ENCODE peak calls at places on chromosome X, in six cellular contexts. One of them, this sample, is unnamed.

GRCh38 chrX:107579956-107580355 is 48.4 kb upstream of the PRPS1 start:
- DNase-seq in heart left ventricle: no peak
- DNase-seq in endothelial cell of umbilical vein: no peak
- DNase-seq in thyroid gland: no peak
- DNase-seq in transverse colon: no peak
- DNase-seq in tibial nerve: no peak
- DNase-seq in this sample: no peak

GRCh38 chrX:39813631-39814246 is 284.0 kb downstream of the BCOR start:
- DNase-seq in heart left ventricle: peak; percentile 87
- DNase-seq in endothelial cell of umbilical vein: peak; percentile 36
- DNase-seq in thyroid gland: peak; percentile 84
- DNase-seq in transverse colon: peak; percentile 40
- DNase-seq in tibial nerve: peak; percentile 44
- DNase-seq in this sample: peak; percentile 71

GRCh38 chrX:2756534-2756933 is 4.7 kb downstream of the XG start:
- DNase-seq in heart left ventricle: no peak
- DNase-seq in endothelial cell of umbilical vein: no peak
- DNase-seq in thyroid gland: no peak
- DNase-seq in transverse colon: no peak
- DNase-seq in tibial nerve: no peak
- DNase-seq in this sample: no peak

GRCh38 chrX:151789179-151789800 is 54.7 kb downstream of the CNGA2 start:
- DNase-seq in heart left ventricle: peak; percentile 53
- DNase-seq in endothelial cell of umbilical vein: peak; percentile 39
- DNase-seq in thyroid gland: no peak
- DNase-seq in transverse colon: peak; percentile 18
- DNase-seq in tibial nerve: peak; percentile 45
- DNase-seq in this sample: peak; percentile 64

GRCh38 chrX:126170715-126171114 is 4.6 kb upstream of the DCAF12L2 start:
- DNase-seq in heart left ventricle: no peak
- DNase-seq in endothelial cell of umbilical vein: no peak
- DNase-seq in thyroid gland: no peak
- DNase-seq in transverse colon: no peak
- DNase-seq in tibial nerve: no peak
- DNase-seq in this sample: no peak

GRCh38 chrX:20433376-20433775 is 166.7 kb upstream of the RPS6KA3 start:
- DNase-seq in heart left ventricle: no peak
- DNase-seq in endothelial cell of umbilical vein: no peak
- DNase-seq in thyroid gland: no peak
- DNase-seq in transverse colon: no peak
- DNase-seq in tibial nerve: no peak
- DNase-seq in this sample: no peak

GRCh38 chrX:141632124-141632523 is 42.6 kb downstream of the SPANXA2 start:
- DNase-seq in heart left ventricle: no peak
- DNase-seq in endothelial cell of umbilical vein: no peak
- DNase-seq in thyroid gland: no peak
- DNase-seq in transverse colon: no peak
- DNase-seq in tibial nerve: no peak
- DNase-seq in this sample: no peak

GRCh38 chrX:77899081-77899828 is at the start of gene COX7B:
- DNase-seq in heart left ventricle: peak; percentile 53
- DNase-seq in endothelial cell of umbilical vein: peak; percentile 94
- DNase-seq in thyroid gland: peak; percentile 61
- DNase-seq in transverse colon: peak; percentile 75
- DNase-seq in tibial nerve: peak; percentile 77
- DNase-seq in this sample: peak; percentile 83

GRCh38 chrX:28349888-28350287 is 237.4 kb upstream of the IL1RAPL1 start:
- DNase-seq in heart left ventricle: no peak
- DNase-seq in endothelial cell of umbilical vein: no peak
- DNase-seq in thyroid gland: no peak
- DNase-seq in transverse colon: no peak
- DNase-seq in tibial nerve: no peak
- DNase-seq in this sample: no peak

GRCh38 chrX:69280956-69281355 is 115.7 kb upstream of the PJA1 start:
- DNase-seq in heart left ventricle: no peak
- DNase-seq in endothelial cell of umbilical vein: no peak
- DNase-seq in thyroid gland: peak; percentile 22
- DNase-seq in transverse colon: no peak
- DNase-seq in tibial nerve: no peak
- DNase-seq in this sample: no peak

GRCh38 chrX:46737462-46737861 is 21.5 kb downstream of the SLC9A7 start:
- DNase-seq in heart left ventricle: no peak
- DNase-seq in endothelial cell of umbilical vein: no peak
- DNase-seq in thyroid gland: no peak
- DNase-seq in transverse colon: no peak
- DNase-seq in tibial nerve: no peak
- DNase-seq in this sample: no peak

GRCh38 chrX:132967049-132967448 is 8.6 kb upstream of the HS6ST2 start:
- DNase-seq in heart left ventricle: no peak
- DNase-seq in endothelial cell of umbilical vein: no peak
- DNase-seq in thyroid gland: no peak
- DNase-seq in transverse colon: no peak
- DNase-seq in tibial nerve: no peak
- DNase-seq in this sample: no peak

GRCh38 chrX:28876901-28877300 is 289.7 kb downstream of the IL1RAPL1 start:
- DNase-seq in heart left ventricle: no peak
- DNase-seq in endothelial cell of umbilical vein: no peak
- DNase-seq in thyroid gland: no peak
- DNase-seq in transverse colon: no peak
- DNase-seq in tibial nerve: no peak
- DNase-seq in this sample: no peak

GRCh38 chrX:38205037-38205436 is 15.6 kb downstream of the SRPX start:
- DNase-seq in heart left ventricle: no peak
- DNase-seq in endothelial cell of umbilical vein: no peak
- DNase-seq in thyroid gland: no peak
- DNase-seq in transverse colon: no peak
- DNase-seq in tibial nerve: no peak
- DNase-seq in this sample: no peak

GRCh38 chrX:54248309-54248708 is 65.3 kb upstream of the FAM120C start:
- DNase-seq in heart left ventricle: no peak
- DNase-seq in endothelial cell of umbilical vein: peak; percentile 18
- DNase-seq in thyroid gland: no peak
- DNase-seq in transverse colon: no peak
- DNase-seq in tibial nerve: no peak
- DNase-seq in this sample: no peak

GRCh38 chrX:536616-537015 is 94.0 kb upstream of the SHOX start:
- DNase-seq in heart left ventricle: no peak
- DNase-seq in endothelial cell of umbilical vein: no peak
- DNase-seq in thyroid gland: no peak
- DNase-seq in transverse colon: no peak
- DNase-seq in tibial nerve: no peak
- DNase-seq in this sample: no peak
- H3K4me3 ChIP-seq in heart left ventricle: no peak overlapping the region
- H3K4me3 ChIP-seq in endothelial cell of umbilical vein: no peak overlapping the region
- H3K4me3 ChIP-seq in thyroid gland: no peak overlapping the region
- H3K4me3 ChIP-seq in transverse colon: no peak overlapping the region
- H3K4me3 ChIP-seq in tibial nerve: no peak overlapping the region
- H3K4me3 ChIP-seq in this sample: no peak overlapping the region

DNA sequence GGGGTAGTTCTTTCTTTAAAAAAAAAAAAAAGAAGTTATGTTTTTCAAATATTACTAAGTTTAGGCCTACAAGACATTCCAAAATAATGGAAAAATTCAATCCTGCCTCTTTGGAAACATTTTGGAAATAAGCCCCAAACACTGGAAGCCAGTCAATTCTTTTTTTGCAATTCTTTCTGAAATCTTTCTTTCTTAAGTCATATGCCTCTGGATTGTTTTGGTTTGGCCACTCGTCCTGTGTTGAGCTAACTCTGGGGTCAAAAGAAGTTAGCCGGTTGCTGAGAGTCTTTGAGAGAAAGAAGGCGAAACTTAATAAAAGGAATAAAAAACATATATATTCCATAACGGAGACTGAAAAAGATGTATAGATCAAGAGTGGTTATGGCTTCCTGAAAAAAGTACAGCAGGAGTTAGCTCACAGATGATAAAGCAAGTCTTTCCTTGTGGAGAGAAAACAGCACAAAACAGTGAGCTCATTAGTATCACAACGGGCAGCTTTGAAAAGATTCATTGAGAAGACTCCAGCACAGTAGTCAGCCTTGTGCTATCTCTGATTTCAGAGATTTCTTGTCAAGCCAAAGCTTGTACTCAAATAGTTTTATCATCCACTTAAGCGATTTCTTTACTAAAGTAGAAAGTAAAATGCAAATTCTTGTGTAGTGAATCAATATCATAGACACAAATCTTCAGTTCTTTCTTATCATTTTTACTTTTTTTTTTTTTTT is 64.8 kb downstream of the PLS3 start:
- DNase-seq in heart left ventricle: no peak
- DNase-seq in endothelial cell of umbilical vein: peak; percentile 28
- DNase-seq in thyroid gland: no peak
- DNase-seq in transverse colon: no peak
- DNase-seq in tibial nerve: peak; percentile 22
- DNase-seq in this sample: no peak
- H3K27ac ChIP-seq in heart left ventricle: peak overlapping the region; percentile 70
- H3K27ac ChIP-seq in endothelial cell of umbilical vein: no peak overlapping the region
- H3K27ac ChIP-seq in thyroid gland: peak overlapping the region; percentile 38
- H3K27ac ChIP-seq in transverse colon: peak overlapping the region; percentile 52
- H3K27ac ChIP-seq in tibial nerve: peak overlapping the region; percentile 45
- H3K27ac ChIP-seq in this sample: peak overlapping the region; percentile 69

GRCh38 chrX:118347131-118347530 is 1.2 kb downstream of the WDR44 start:
- DNase-seq in heart left ventricle: no peak
- DNase-seq in endothelial cell of umbilical vein: peak; percentile 63
- DNase-seq in thyroid gland: no peak
- DNase-seq in transverse colon: no peak
- DNase-seq in tibial nerve: no peak
- DNase-seq in this sample: no peak
- TF ChIP-seq POLR2A in heart left ventricle: no peak
- TF ChIP-seq POLR2A in endothelial cell of umbilical vein: no peak
- TF ChIP-seq POLR2A in thyroid gland: no peak
- TF ChIP-seq POLR2A in transverse colon: no peak
- TF ChIP-seq POLR2A in tibial nerve: no peak
- TF ChIP-seq POLR2A in this sample: no peak

GRCh38 chrX:23720117-23720677 is 22.9 kb downstream of the ACOT9 start:
- DNase-seq in heart left ventricle: no peak
- DNase-seq in endothelial cell of umbilical vein: no peak
- DNase-seq in thyroid gland: no peak
- DNase-seq in transverse colon: no peak
- DNase-seq in tibial nerve: no peak
- DNase-seq in this sample: no peak
- H3K4me3 ChIP-seq in heart left ventricle: no peak overlapping the region
- H3K4me3 ChIP-seq in endothelial cell of umbilical vein: no peak overlapping the region
- H3K4me3 ChIP-seq in thyroid gland: no peak overlapping the region
- H3K4me3 ChIP-seq in transverse colon: no peak overlapping the region
- H3K4me3 ChIP-seq in tibial nerve: no peak overlapping the region
- H3K4me3 ChIP-seq in this sample: no peak overlapping the region

GRCh38 chrX:131066237-131066636 is 8.1 kb downstream of the ARHGAP36 start:
- DNase-seq in heart left ventricle: no peak
- DNase-seq in endothelial cell of umbilical vein: no peak
- DNase-seq in thyroid gland: no peak
- DNase-seq in transverse colon: no peak
- DNase-seq in tibial nerve: no peak
- DNase-seq in this sample: no peak

GRCh38 chrX:131067216-131067615 is 9.1 kb downstream of the ARHGAP36 start:
- DNase-seq in heart left ventricle: no peak
- DNase-seq in endothelial cell of umbilical vein: no peak
- DNase-seq in thyroid gland: no peak
- DNase-seq in transverse colon: no peak
- DNase-seq in tibial nerve: no peak
- DNase-seq in this sample: no peak

GRCh38 chrX:131072871-131073571 is 14.9 kb downstream of the ARHGAP36 start:
- DNase-seq in heart left ventricle: no peak
- DNase-seq in endothelial cell of umbilical vein: no peak
- DNase-seq in thyroid gland: peak; percentile 3
- DNase-seq in transverse colon: no peak
- DNase-seq in tibial nerve: no peak
- DNase-seq in this sample: no peak

GRCh38 chrX:131067846-131068745 is 9.9 kb downstream of the ARHGAP36 start:
- DNase-seq in heart left ventricle: no peak
- DNase-seq in endothelial cell of umbilical vein: no peak
- DNase-seq in thyroid gland: no peak
- DNase-seq in transverse colon: no peak
- DNase-seq in tibial nerve: no peak
- DNase-seq in this sample: no peak

GRCh38 chrX:131068945-131069719 is 11.0 kb downstream of the ARHGAP36 start:
- DNase-seq in heart left ventricle: no peak
- DNase-seq in endothelial cell of umbilical vein: peak; percentile 6
- DNase-seq in thyroid gland: peak; percentile 35
- DNase-seq in transverse colon: no peak
- DNase-seq in tibial nerve: no peak
- DNase-seq in this sample: no peak
- H3K27ac ChIP-seq in heart left ventricle: no peak overlapping the region
- H3K27ac ChIP-seq in endothelial cell of umbilical vein: no peak overlapping the region
- H3K27ac ChIP-seq in thyroid gland: no peak overlapping the region
- H3K27ac ChIP-seq in transverse colon: no peak overlapping the region
- H3K27ac ChIP-seq in tibial nerve: no peak overlapping the region
- H3K27ac ChIP-seq in this sample: no peak overlapping the region

GRCh38 chrX:41447897-41448296 is 754 bp downstream of the NYX start:
- DNase-seq in heart left ventricle: no peak
- DNase-seq in endothelial cell of umbilical vein: no peak
- DNase-seq in thyroid gland: no peak
- DNase-seq in transverse colon: no peak
- DNase-seq in tibial nerve: no peak
- DNase-seq in this sample: no peak

GRCh38 chrX:41452565-41452964 is 5.4 kb downstream of the NYX start:
- DNase-seq in heart left ventricle: no peak
- DNase-seq in endothelial cell of umbilical vein: no peak
- DNase-seq in thyroid gland: no peak
- DNase-seq in transverse colon: no peak
- DNase-seq in tibial nerve: no peak
- DNase-seq in this sample: no peak

GRCh38 chrX:41449138-41449537 is 2.0 kb downstream of the NYX start:
- DNase-seq in heart left ventricle: no peak
- DNase-seq in endothelial cell of umbilical vein: no peak
- DNase-seq in thyroid gland: no peak
- DNase-seq in transverse colon: no peak
- DNase-seq in tibial nerve: no peak
- DNase-seq in this sample: no peak

GRCh38 chrX:41452972-41453371 is 5.8 kb downstream of the NYX start:
- DNase-seq in heart left ventricle: no peak
- DNase-seq in endothelial cell of umbilical vein: no peak
- DNase-seq in thyroid gland: no peak
- DNase-seq in transverse colon: no peak
- DNase-seq in tibial nerve: no peak
- DNase-seq in this sample: no peak

DNA sequence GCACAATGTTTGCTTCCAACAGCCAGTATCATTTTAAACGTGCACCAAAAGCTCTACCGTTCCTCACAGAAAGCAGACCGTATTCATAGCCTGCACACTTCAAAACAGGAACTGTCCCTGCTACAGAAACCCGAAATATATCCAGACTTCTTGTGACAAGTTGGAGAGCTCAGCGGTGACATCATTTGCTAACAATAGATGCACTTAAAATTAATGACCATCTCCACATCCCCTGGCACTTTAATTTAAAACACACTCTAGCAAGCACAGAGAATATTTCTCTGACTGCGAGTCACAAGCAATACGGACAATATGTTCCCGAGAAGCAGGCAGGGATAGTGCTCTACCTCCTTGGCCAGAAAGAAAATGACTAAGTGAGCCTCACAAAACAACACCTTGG is 2.5 kb downstream of the NYX start:
- DNase-seq in heart left ventricle: no peak
- DNase-seq in endothelial cell of umbilical vein: peak; percentile 6
- DNase-seq in thyroid gland: no peak
- DNase-seq in transverse colon: no peak
- DNase-seq in tibial nerve: peak; percentile 24
- DNase-seq in this sample: no peak
- TF ChIP-seq POLR2A in heart left ventricle: no peak
- TF ChIP-seq POLR2A in endothelial cell of umbilical vein: no peak
- TF ChIP-seq POLR2A in thyroid gland: no peak
- TF ChIP-seq POLR2A in transverse colon: no peak
- TF ChIP-seq POLR2A in tibial nerve: no peak
- TF ChIP-seq POLR2A in this sample: no peak

This sample was measured in uterus.